ENCODE peak calls at places on chromosomes 13 and 19, in nine cellular contexts. One of them, this sample, is unnamed.
A peak's percentile ranks its signal among the peaks of the same experiment; 100 is the strongest.

GRCh38 chr13:112688560-112689497 is 1.0 kb upstream of the ATP11A start:
- DNase-seq in ELR: no peak
- DNase-seq in activated naive CD4-positive, alpha-beta T cell treated with Interleukin-2 at 50 U/mL for 16 hours: peak; percentile 66
- DNase-seq in occipital lobe: no peak
- DNase-seq in AG09319: no peak
- DNase-seq in cardiac fibroblast: peak; percentile 12
- DNase-seq in NCI-H2081: no peak
- DNase-seq in myocyte: peak; percentile 36
- DNase-seq in left ventricle myocardium inferior: no peak
- DNase-seq in this sample: no peak

GRCh38 chr13:21691928-21692327 is 21.1 kb downstream of the FGF9 start:
- DNase-seq in ELR: no peak
- DNase-seq in activated naive CD4-positive, alpha-beta T cell treated with Interleukin-2 at 50 U/mL for 16 hours: no peak
- DNase-seq in occipital lobe: no peak
- DNase-seq in AG09319: no peak
- DNase-seq in cardiac fibroblast: no peak
- DNase-seq in NCI-H2081: no peak
- DNase-seq in myocyte: no peak
- DNase-seq in left ventricle myocardium inferior: no peak
- DNase-seq in this sample: no peak

GRCh38 chr13:107370036-107370785 is 802.3 kb upstream of the ARGLU1 start:
- DNase-seq in ELR: peak; percentile 29
- DNase-seq in activated naive CD4-positive, alpha-beta T cell treated with Interleukin-2 at 50 U/mL for 16 hours: no peak
- DNase-seq in occipital lobe: no peak
- DNase-seq in AG09319: no peak
- DNase-seq in cardiac fibroblast: peak; percentile 12
- DNase-seq in NCI-H2081: no peak
- DNase-seq in myocyte: no peak
- DNase-seq in left ventricle myocardium inferior: no peak
- DNase-seq in this sample: peak; percentile 72

GRCh38 chr13:76937416-76937815 is 10.9 kb upstream of the ACOD1 start:
- DNase-seq in ELR: peak; percentile 96
- DNase-seq in activated naive CD4-positive, alpha-beta T cell treated with Interleukin-2 at 50 U/mL for 16 hours: no peak
- DNase-seq in occipital lobe: no peak
- DNase-seq in AG09319: peak; percentile 73
- DNase-seq in cardiac fibroblast: peak; percentile 96
- DNase-seq in NCI-H2081: no peak
- DNase-seq in myocyte: peak; percentile 66
- DNase-seq in left ventricle myocardium inferior: no peak
- DNase-seq in this sample: peak; percentile 66

GRCh38 chr19:53537523-53538377 is at the start of gene ZNF331:
- DNase-seq in ELR: peak; percentile 58
- DNase-seq in activated naive CD4-positive, alpha-beta T cell treated with Interleukin-2 at 50 U/mL for 16 hours: peak; percentile 89
- DNase-seq in occipital lobe: peak; percentile 73
- DNase-seq in AG09319: peak; percentile 34
- DNase-seq in cardiac fibroblast: peak; percentile 75
- DNase-seq in NCI-H2081: no peak
- DNase-seq in myocyte: peak; percentile 88
- DNase-seq in left ventricle myocardium inferior: peak; percentile 80
- DNase-seq in this sample: no peak

GRCh38 chr19:35005256-35005977 is 5.3 kb downstream of the GRAMD1A start:
- DNase-seq in ELR: no peak
- DNase-seq in activated naive CD4-positive, alpha-beta T cell treated with Interleukin-2 at 50 U/mL for 16 hours: no peak
- DNase-seq in occipital lobe: no peak
- DNase-seq in AG09319: no peak
- DNase-seq in cardiac fibroblast: no peak
- DNase-seq in NCI-H2081: no peak
- DNase-seq in myocyte: no peak
- DNase-seq in left ventricle myocardium inferior: no peak
- DNase-seq in this sample: no peak

GRCh38 chr19:53906211-53907192 is 2.6 kb upstream of the CACNG7 start:
- DNase-seq in ELR: peak; percentile 46
- DNase-seq in activated naive CD4-positive, alpha-beta T cell treated with Interleukin-2 at 50 U/mL for 16 hours: peak; percentile 69
- DNase-seq in occipital lobe: peak; percentile 29
- DNase-seq in AG09319: no peak
- DNase-seq in cardiac fibroblast: peak; percentile 28
- DNase-seq in NCI-H2081: no peak
- DNase-seq in myocyte: peak; percentile 26
- DNase-seq in left ventricle myocardium inferior: peak; percentile 42
- DNase-seq in this sample: peak; percentile 51

GRCh38 chr13:39341238-39341637 is 261.8 kb downstream of the LHFPL6 start:
- DNase-seq in ELR: no peak
- DNase-seq in activated naive CD4-positive, alpha-beta T cell treated with Interleukin-2 at 50 U/mL for 16 hours: no peak
- DNase-seq in occipital lobe: no peak
- DNase-seq in AG09319: no peak
- DNase-seq in cardiac fibroblast: no peak
- DNase-seq in NCI-H2081: peak; percentile 5
- DNase-seq in myocyte: no peak
- DNase-seq in left ventricle myocardium inferior: no peak
- DNase-seq in this sample: no peak

GRCh38 chr13:34970961-34971360 is 28.9 kb downstream of the NBEA start:
- DNase-seq in ELR: no peak
- DNase-seq in activated naive CD4-positive, alpha-beta T cell treated with Interleukin-2 at 50 U/mL for 16 hours: no peak
- DNase-seq in occipital lobe: no peak
- DNase-seq in AG09319: no peak
- DNase-seq in cardiac fibroblast: no peak
- DNase-seq in NCI-H2081: no peak
- DNase-seq in myocyte: no peak
- DNase-seq in left ventricle myocardium inferior: no peak
- DNase-seq in this sample: no peak

GRCh38 chr13:36736119-36736726 is 62.4 kb downstream of the SERTM1 start:
- DNase-seq in ELR: peak; percentile 71
- DNase-seq in activated naive CD4-positive, alpha-beta T cell treated with Interleukin-2 at 50 U/mL for 16 hours: peak; percentile 20
- DNase-seq in occipital lobe: no peak
- DNase-seq in AG09319: peak; percentile 32
- DNase-seq in cardiac fibroblast: peak; percentile 82
- DNase-seq in NCI-H2081: peak; percentile 45
- DNase-seq in myocyte: peak; percentile 69
- DNase-seq in left ventricle myocardium inferior: no peak
- DNase-seq in this sample: peak; percentile 71

GRCh38 chr13:30456290-30456689 is 9.4 kb downstream of the HMGB1 start:
- DNase-seq in ELR: no peak
- DNase-seq in activated naive CD4-positive, alpha-beta T cell treated with Interleukin-2 at 50 U/mL for 16 hours: no peak
- DNase-seq in occipital lobe: no peak
- DNase-seq in AG09319: no peak
- DNase-seq in cardiac fibroblast: no peak
- DNase-seq in NCI-H2081: no peak
- DNase-seq in myocyte: no peak
- DNase-seq in left ventricle myocardium inferior: no peak
- DNase-seq in this sample: no peak

GRCh38 chr19:49506575-49507105 is 5.8 kb upstream of the FCGRT start:
- DNase-seq in ELR: peak; percentile 70
- DNase-seq in activated naive CD4-positive, alpha-beta T cell treated with Interleukin-2 at 50 U/mL for 16 hours: peak; percentile 78
- DNase-seq in occipital lobe: no peak
- DNase-seq in AG09319: no peak
- DNase-seq in cardiac fibroblast: peak; percentile 62
- DNase-seq in NCI-H2081: peak; percentile 68
- DNase-seq in myocyte: peak; percentile 48
- DNase-seq in left ventricle myocardium inferior: peak; percentile 43
- DNase-seq in this sample: no peak

GRCh38 chr19:19321143-19321577 is 531 bp downstream of the MAU2 start:
- DNase-seq in ELR: peak; percentile 44
- DNase-seq in activated naive CD4-positive, alpha-beta T cell treated with Interleukin-2 at 50 U/mL for 16 hours: no peak
- DNase-seq in occipital lobe: no peak
- DNase-seq in AG09319: no peak
- DNase-seq in cardiac fibroblast: no peak
- DNase-seq in NCI-H2081: no peak
- DNase-seq in myocyte: no peak
- DNase-seq in left ventricle myocardium inferior: no peak
- DNase-seq in this sample: peak; percentile 38

GRCh38 chr19:46659151-46660007 is 1.6 kb downstream of the DACT3 start:
- DNase-seq in ELR: peak; percentile 36
- DNase-seq in activated naive CD4-positive, alpha-beta T cell treated with Interleukin-2 at 50 U/mL for 16 hours: no peak
- DNase-seq in occipital lobe: peak; percentile 32
- DNase-seq in AG09319: no peak
- DNase-seq in cardiac fibroblast: no peak
- DNase-seq in NCI-H2081: no peak
- DNase-seq in myocyte: peak; percentile 12
- DNase-seq in left ventricle myocardium inferior: no peak
- DNase-seq in this sample: no peak

GRCh38 chr19:955803-956746 is 28.1 kb upstream of the WDR18 start:
- DNase-seq in ELR: no peak
- DNase-seq in activated naive CD4-positive, alpha-beta T cell treated with Interleukin-2 at 50 U/mL for 16 hours: no peak
- DNase-seq in occipital lobe: no peak
- DNase-seq in AG09319: no peak
- DNase-seq in cardiac fibroblast: no peak
- DNase-seq in NCI-H2081: no peak
- DNase-seq in myocyte: no peak
- DNase-seq in left ventricle myocardium inferior: no peak
- DNase-seq in this sample: no peak